ENCODE peak calls at places on chromosome 16, in ten cellular contexts. P, K, U, M, Q, I, Z, F, L and N are unnamed samples.

GRCh38 chr16:17313085-17313611 is 157.6 kb downstream of the XYLT1 start:
- DNase-seq in P (no peak), K (no peak), U (no peak), M (no peak), Q (peak; percentile 57), I (peak; percentile 70), Z (no peak), F (no peak), L (peak; percentile 83), N (peak; percentile 73)

GRCh38 chr16:19860146-19861030 is 24.3 kb downstream of the GPRC5B start:
- DNase-seq in P (no peak), K (no peak), U (no peak), M (no peak), Q (no peak), I (no peak), Z (peak; percentile 75), F (no peak), L (no peak), N (peak; percentile 44)

GRCh38 chr16:53626816-53627215 is 76.8 kb downstream of the RPGRIP1L start:
- DNase-seq in P (no peak), K (no peak), U (no peak), M (no peak), Q (no peak), I (no peak), Z (no peak), F (no peak), L (no peak), N (no peak)

GRCh38 chr16:65468121-65468520 is 346.3 kb upstream of the CDH11 start:
- DNase-seq in P (no peak), K (no peak), U (no peak), M (no peak), Q (no peak), I (no peak), Z (no peak), F (no peak), L (no peak), N (no peak)

GRCh38 chr16:88920618-88921602 is 54.5 kb upstream of the PABPN1L start:
- DNase-seq in P (peak; percentile 62), K (no peak), U (peak; percentile 70), M (no peak), Q (peak; percentile 75), I (peak; percentile 83), Z (peak; percentile 13), F (no peak), L (peak; percentile 50), N (peak; percentile 65)

GRCh38 chr16:12516621-12517309 is 286.9 kb downstream of the CPPED1 start:
- DNase-seq in P (no peak), K (no peak), U (no peak), M (no peak), Q (no peak), I (peak; percentile 21), Z (no peak), F (no peak), L (no peak), N (no peak)

GRCh38 chr16:26830716-26831115 is 236.0 kb upstream of the C16orf82 start:
- DNase-seq in P (no peak), K (no peak), U (no peak), M (no peak), Q (no peak), I (no peak), Z (no peak), F (no peak), L (no peak), N (no peak)

GRCh38 chr16:79932564-79932963 is 332.0 kb upstream of the MAF start:
- DNase-seq in P (no peak), K (no peak), U (no peak), M (no peak), Q (no peak), I (no peak), Z (no peak), F (no peak), L (no peak), N (no peak)

DNA sequence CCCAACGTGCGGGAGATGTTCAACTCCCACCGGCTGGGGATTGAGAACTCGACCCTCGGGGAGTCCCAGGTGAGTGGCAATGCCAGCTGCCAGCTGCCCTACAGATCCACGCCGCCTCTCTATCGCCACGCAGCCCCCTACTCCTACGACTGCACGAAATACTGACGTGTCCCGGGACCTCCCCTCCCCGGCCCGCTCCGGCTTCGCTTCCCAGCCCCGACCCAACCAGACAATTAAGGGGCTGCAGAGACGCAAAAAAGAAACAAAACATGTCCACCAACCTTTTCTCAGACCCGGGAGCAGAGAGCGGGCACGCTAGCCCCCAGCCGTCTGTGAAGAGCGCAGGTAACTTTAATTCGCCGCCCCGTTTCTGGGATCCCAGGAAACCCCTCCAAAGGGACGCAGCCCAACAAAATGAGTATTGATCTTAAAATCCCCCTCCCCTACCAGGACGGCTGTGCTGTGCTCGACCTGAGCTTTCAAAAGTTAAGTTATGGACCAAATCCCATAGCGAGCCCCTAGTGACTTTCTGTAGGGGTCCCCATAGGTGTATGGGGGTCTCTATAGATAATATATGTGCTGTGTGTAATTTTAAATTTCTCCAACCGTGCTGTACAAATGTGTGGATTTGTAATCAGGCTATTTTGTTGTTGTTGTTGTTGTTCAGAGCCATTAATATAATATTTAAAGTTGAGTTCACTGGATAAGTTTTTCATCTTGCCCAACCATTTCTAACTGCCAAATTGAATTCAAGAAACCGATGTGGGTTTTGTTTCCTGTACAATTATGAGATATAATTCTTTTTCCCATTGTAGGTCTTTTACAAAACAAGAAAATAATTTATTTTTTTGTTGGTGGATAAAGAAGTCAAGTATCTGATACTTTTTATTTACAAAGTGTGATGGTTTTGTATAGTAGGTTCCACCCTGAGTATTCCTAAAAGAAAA is 2.3 kb downstream of the FOXC2 start:
- DNase-seq in P (no peak), K (no peak), U (no peak), M (no peak), Q (no peak), I (no peak), Z (no peak), F (no peak), L (no peak), N (no peak)
- H3K27me3 ChIP-seq in P (peaks cover 9% of the 10 kb centered on the region), K (peaks cover 37% of the 10 kb centered on the region), U (no peaks in the 10 kb centered on the region), M (peaks cover 40% of the 10 kb centered on the region), Q (no peaks in the 10 kb centered on the region), I (no peaks in the 10 kb centered on the region), Z (no peaks in the 10 kb centered on the region), F (peaks cover 62% of the 10 kb centered on the region), L (peaks cover 4% of the 10 kb centered on the region), N (peaks cover 47% of the 10 kb centered on the region)

DNA sequence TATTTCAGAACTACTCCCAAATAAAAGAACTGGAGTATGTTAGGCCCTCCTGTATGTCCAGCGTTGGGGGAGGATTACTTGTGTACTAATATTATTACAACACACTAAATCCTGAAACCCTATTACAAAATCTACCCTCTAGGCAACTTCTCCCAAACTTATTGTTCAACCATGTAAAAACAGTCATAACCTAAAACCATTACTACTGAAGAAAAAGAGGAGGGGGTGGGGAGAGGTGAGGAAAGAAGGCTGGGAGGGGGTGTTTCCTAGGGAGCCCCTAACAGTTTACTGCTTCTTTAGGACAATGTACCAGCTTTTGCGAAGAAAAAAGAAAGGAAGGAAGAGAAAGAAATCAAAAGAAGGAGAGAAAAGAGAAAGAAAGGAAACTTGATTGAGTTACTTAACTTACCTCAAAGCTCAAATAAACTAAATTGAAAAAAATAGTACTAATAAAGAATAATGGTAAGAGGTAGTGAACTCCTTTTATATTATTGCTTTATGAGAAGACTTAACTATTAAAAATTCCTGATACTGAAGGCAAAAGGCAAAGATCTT is 2.3 kb downstream of the SALL1 start:
- DNase-seq in P (no peak), K (no peak), U (no peak), M (no peak), Q (no peak), I (no peak), Z (peak; percentile 51), F (no peak), L (no peak), N (no peak)
- H3K27me3 ChIP-seq in P (peaks cover 24% of the 10 kb centered on the region), K (no peaks in the 10 kb centered on the region), U (no peaks in the 10 kb centered on the region), M (no peaks in the 10 kb centered on the region), Q (peaks cover 4% of the 10 kb centered on the region), I (peaks cover 3% of the 10 kb centered on the region), Z (peaks cover 4% of the 10 kb centered on the region), F (no peaks in the 10 kb centered on the region), L (no peaks in the 10 kb centered on the region), N (peaks cover 24% of the 10 kb centered on the region)

GRCh38 chr16:59907671-59908070 is 1173.6 kb upstream of the GOT2 start:
- DNase-seq in P (no peak), K (no peak), U (no peak), M (no peak), Q (no peak), I (no peak), Z (no peak), F (peak; percentile 14), L (no peak), N (no peak)

GRCh38 chr16:59905131-59905530 is 1171.0 kb upstream of the GOT2 start:
- DNase-seq in P (no peak), K (no peak), U (no peak), M (no peak), Q (no peak), I (no peak), Z (no peak), F (no peak), L (no peak), N (no peak)

GRCh38 chr16:59905628-59906027 is 1171.5 kb upstream of the GOT2 start:
- DNase-seq in P (no peak), K (no peak), U (no peak), M (no peak), Q (no peak), I (no peak), Z (no peak), F (no peak), L (peak; percentile 22), N (no peak)

GRCh38 chr16:59913666-59914065 is 1179.5 kb upstream of the GOT2 start:
- DNase-seq in P (no peak), K (no peak), U (no peak), M (no peak), Q (no peak), I (no peak), Z (no peak), F (no peak), L (no peak), N (no peak)

GRCh38 chr16:59909262-59909661 is 1175.1 kb upstream of the GOT2 start:
- DNase-seq in P (no peak), K (no peak), U (no peak), M (no peak), Q (no peak), I (no peak), Z (no peak), F (no peak), L (no peak), N (no peak)
- H3K27me3 ChIP-seq in P (no peaks in the 10 kb centered on the region), K (no peaks in the 10 kb centered on the region), U (no peaks in the 10 kb centered on the region), M (no peaks in the 10 kb centered on the region), Q (no peaks in the 10 kb centered on the region), I (no peaks in the 10 kb centered on the region), Z (no peaks in the 10 kb centered on the region), F (peaks cover 2% of the 10 kb centered on the region), L (no peaks in the 10 kb centered on the region), N (no peaks in the 10 kb centered on the region)

GRCh38 chr16:67547423-67548264 is 14.7 kb upstream of the CTCF start:
- DNase-seq in P (no peak), K (peak; percentile 37), U (peak; percentile 91), M (peak; percentile 60), Q (peak; percentile 23), I (no peak), Z (no peak), F (no peak), L (no peak), N (no peak)

GRCh38 chr16:67545665-67546024 is 16.7 kb upstream of the CTCF start:
- DNase-seq in P (no peak), K (no peak), U (no peak), M (no peak), Q (no peak), I (no peak), Z (no peak), F (no peak), L (no peak), N (no peak)

GRCh38 chr16:67544844-67545664 is 16.4 kb downstream of the RIPOR1 start:
- DNase-seq in P (no peak), K (no peak), U (no peak), M (no peak), Q (no peak), I (no peak), Z (no peak), F (no peak), L (no peak), N (no peak)

GRCh38 chr16:67546761-67547422 is 15.4 kb upstream of the CTCF start:
- DNase-seq in P (peak; percentile 69), K (peak; percentile 64), U (peak; percentile 79), M (peak; percentile 77), Q (peak; percentile 93), I (peak; percentile 76), Z (peak; percentile 75), F (peak; percentile 67), L (no peak), N (peak; percentile 64)

DNA sequence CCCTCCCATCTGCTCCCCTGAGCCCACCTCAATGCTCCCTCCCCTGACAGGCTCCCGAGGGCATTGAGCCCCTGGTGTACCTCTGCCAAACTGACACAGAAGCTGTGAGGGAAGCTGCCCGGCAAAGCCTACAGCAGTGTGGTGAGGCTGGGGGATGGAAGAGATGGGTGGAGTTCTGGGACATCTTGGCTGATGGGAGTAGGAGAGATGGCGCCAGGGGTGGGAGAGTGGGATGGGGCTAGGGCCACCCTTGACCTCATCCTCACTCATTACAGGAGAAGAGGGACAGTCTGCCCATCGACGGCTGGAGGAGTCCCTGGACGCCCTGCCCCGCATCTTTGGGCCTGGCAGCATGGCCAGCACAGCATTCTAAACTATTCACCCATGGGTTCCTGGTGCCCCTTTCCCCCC is 16.2 kb upstream of the CTCF start:
- DNase-seq in P (no peak), K (no peak), U (no peak), M (no peak), Q (no peak), I (no peak), Z (no peak), F (no peak), L (no peak), N (no peak)
- H3K27me3 ChIP-seq in P (no peaks in the 10 kb centered on the region), K (no peaks in the 10 kb centered on the region), U (no peaks in the 10 kb centered on the region), M (no peaks in the 10 kb centered on the region), Q (no peaks in the 10 kb centered on the region), I (no peaks in the 10 kb centered on the region), Z (no peaks in the 10 kb centered on the region), F (no peaks in the 10 kb centered on the region), L (no peaks in the 10 kb centered on the region), N (no peaks in the 10 kb centered on the region)